ENCODE peak calls at places on chromosomes 16 and 17, in eight cellular contexts. One of them, this sample, is unnamed.

GRCh38 chr16:71426069-71426879 is 15.6 kb downstream of the TLE7 start:
- DNase-seq in bronchial epithelial cell: peak; percentile 95
- DNase-seq in astrocyte of the cerebellum: peak; percentile 12
- DNase-seq in HCT116: peak; percentile 95
- DNase-seq in GM20000: peak; percentile 72
- DNase-seq in RWPE1: peak; percentile 60
- DNase-seq in endothelial cell: peak; percentile 86
- DNase-seq in mucosa of descending colon: peak; percentile 40
- DNase-seq in this sample: peak; percentile 67

GRCh38 chr17:4666296-4666695 is 24.8 kb upstream of the ALOX15 start:
- DNase-seq in RWPE1: no peak
- DNase-seq in mucosa of descending colon: no peak
- DNase-seq in GM20000: no peak
- DNase-seq in endothelial cell: no peak
- DNase-seq in astrocyte of the cerebellum: no peak
- DNase-seq in HCT116: no peak
- DNase-seq in bronchial epithelial cell: no peak
- DNase-seq in this sample: no peak

GRCh38 chr16:49951568-49952195 is 73.3 kb upstream of the CNEP1R1 start:
- DNase-seq in bronchial epithelial cell: no peak
- DNase-seq in GM20000: no peak
- DNase-seq in mucosa of descending colon: no peak
- DNase-seq in endothelial cell: no peak
- DNase-seq in HCT116: no peak
- DNase-seq in astrocyte of the cerebellum: no peak
- DNase-seq in RWPE1: no peak
- DNase-seq in this sample: no peak

GRCh38 chr16:11251525-11252481 is 4.2 kb downstream of the SOCS1 start:
- DNase-seq in bronchial epithelial cell: peak; percentile 23
- DNase-seq in astrocyte of the cerebellum: peak; percentile 18
- DNase-seq in mucosa of descending colon: no peak
- DNase-seq in HCT116: no peak
- DNase-seq in GM20000: peak; percentile 71
- DNase-seq in endothelial cell: no peak
- DNase-seq in RWPE1: no peak
- DNase-seq in this sample: peak; percentile 52

GRCh38 chr16:47141773-47142468 is 1.8 kb downstream of the NETO2 start:
- DNase-seq in bronchial epithelial cell: peak; percentile 92
- DNase-seq in HCT116: peak; percentile 85
- DNase-seq in GM20000: peak; percentile 85
- DNase-seq in RWPE1: peak; percentile 84
- DNase-seq in astrocyte of the cerebellum: peak; percentile 83
- DNase-seq in endothelial cell: peak; percentile 83
- DNase-seq in mucosa of descending colon: peak; percentile 91
- DNase-seq in this sample: peak; percentile 31

GRCh38 chr16:79795556-79795955 is 195.0 kb upstream of the MAF start:
- DNase-seq in endothelial cell: no peak
- DNase-seq in HCT116: no peak
- DNase-seq in astrocyte of the cerebellum: no peak
- DNase-seq in bronchial epithelial cell: peak; percentile 75
- DNase-seq in RWPE1: no peak
- DNase-seq in mucosa of descending colon: no peak
- DNase-seq in GM20000: no peak
- DNase-seq in this sample: no peak

GRCh38 chr17:17375826-17376225 is 72.7 kb downstream of the NT5M start:
- DNase-seq in RWPE1: no peak
- DNase-seq in HCT116: no peak
- DNase-seq in bronchial epithelial cell: peak; percentile 10
- DNase-seq in GM20000: no peak
- DNase-seq in mucosa of descending colon: no peak
- DNase-seq in endothelial cell: no peak
- DNase-seq in astrocyte of the cerebellum: no peak
- DNase-seq in this sample: no peak

GRCh38 chr16:19008245-19008644 is 24.5 kb downstream of the TMC7 start:
- DNase-seq in RWPE1: peak; percentile 57
- DNase-seq in bronchial epithelial cell: peak; percentile 66
- DNase-seq in astrocyte of the cerebellum: peak; percentile 74
- DNase-seq in GM20000: no peak
- DNase-seq in endothelial cell: no peak
- DNase-seq in mucosa of descending colon: no peak
- DNase-seq in HCT116: no peak
- DNase-seq in this sample: no peak

GRCh38 chr17:78697122-78697845 is 84.8 kb downstream of the CYTH1 start:
- DNase-seq in endothelial cell: no peak
- DNase-seq in RWPE1: no peak
- DNase-seq in bronchial epithelial cell: no peak
- DNase-seq in HCT116: no peak
- DNase-seq in astrocyte of the cerebellum: peak; percentile 50
- DNase-seq in GM20000: no peak
- DNase-seq in mucosa of descending colon: no peak
- DNase-seq in this sample: no peak

GRCh38 chr17:78611636-78612035 is 34.4 kb upstream of the DNAH17 start:
- DNase-seq in GM20000: no peak
- DNase-seq in bronchial epithelial cell: no peak
- DNase-seq in endothelial cell: no peak
- DNase-seq in astrocyte of the cerebellum: no peak
- DNase-seq in mucosa of descending colon: no peak
- DNase-seq in RWPE1: no peak
- DNase-seq in HCT116: no peak
- DNase-seq in this sample: no peak

GRCh38 chr16:68396481-68396880 is 51.8 kb downstream of the SMPD3 start:
- DNase-seq in bronchial epithelial cell: peak; percentile 43
- DNase-seq in HCT116: peak; percentile 44
- DNase-seq in GM20000: no peak
- DNase-seq in endothelial cell: peak; percentile 41
- DNase-seq in astrocyte of the cerebellum: no peak
- DNase-seq in mucosa of descending colon: peak; percentile 68
- DNase-seq in RWPE1: peak; percentile 54
- DNase-seq in this sample: peak; percentile 9

GRCh38 chr17:50258647-50259483 is 15.4 kb upstream of the TMEM92 start:
- DNase-seq in endothelial cell: no peak
- DNase-seq in astrocyte of the cerebellum: no peak
- DNase-seq in RWPE1: no peak
- DNase-seq in GM20000: peak; percentile 6
- DNase-seq in mucosa of descending colon: no peak
- DNase-seq in HCT116: no peak
- DNase-seq in bronchial epithelial cell: no peak
- DNase-seq in this sample: no peak

GRCh38 chr16:80623376-80623775 is 82.6 kb downstream of the DYNLRB2 start:
- DNase-seq in RWPE1: no peak
- DNase-seq in HCT116: no peak
- DNase-seq in bronchial epithelial cell: peak; percentile 27
- DNase-seq in mucosa of descending colon: no peak
- DNase-seq in endothelial cell: no peak
- DNase-seq in astrocyte of the cerebellum: peak; percentile 4
- DNase-seq in GM20000: no peak
- DNase-seq in this sample: peak; percentile 21

GRCh38 chr16:25841776-25842175 is 150.0 kb downstream of the HS3ST4 start:
- DNase-seq in astrocyte of the cerebellum: no peak
- DNase-seq in GM20000: no peak
- DNase-seq in mucosa of descending colon: no peak
- DNase-seq in HCT116: no peak
- DNase-seq in endothelial cell: no peak
- DNase-seq in RWPE1: no peak
- DNase-seq in bronchial epithelial cell: no peak
- DNase-seq in this sample: no peak

GRCh38 chr17:78343433-78344201 is 16.3 kb downstream of the SOCS3 start:
- DNase-seq in GM20000: peak; percentile 64
- DNase-seq in endothelial cell: no peak
- DNase-seq in RWPE1: no peak
- DNase-seq in HCT116: no peak
- DNase-seq in astrocyte of the cerebellum: no peak
- DNase-seq in bronchial epithelial cell: no peak
- DNase-seq in mucosa of descending colon: peak; percentile 70
- DNase-seq in this sample: no peak

GRCh38 chr17:76612977-76613851 is 27.6 kb upstream of the ST6GALNAC2 start:
- DNase-seq in endothelial cell: no peak
- DNase-seq in HCT116: peak; percentile 99
- DNase-seq in GM20000: no peak
- DNase-seq in bronchial epithelial cell: peak; percentile 78
- DNase-seq in astrocyte of the cerebellum: no peak
- DNase-seq in mucosa of descending colon: no peak
- DNase-seq in RWPE1: no peak
- DNase-seq in this sample: no peak

GRCh38 chr17:3667366-3668278 is 756 bp downstream of the TAX1BP3 start:
- DNase-seq in GM20000: no peak
- DNase-seq in RWPE1: peak; percentile 89
- DNase-seq in astrocyte of the cerebellum: peak; percentile 75
- DNase-seq in bronchial epithelial cell: peak; percentile 80
- DNase-seq in mucosa of descending colon: peak; percentile 91
- DNase-seq in endothelial cell: peak; percentile 86
- DNase-seq in HCT116: no peak
- DNase-seq in this sample: peak; percentile 61

GRCh38 chr17:37713624-37714023 is 31.2 kb downstream of the HNF1B start:
- DNase-seq in bronchial epithelial cell: no peak
- DNase-seq in RWPE1: no peak
- DNase-seq in GM20000: no peak
- DNase-seq in astrocyte of the cerebellum: no peak
- DNase-seq in HCT116: no peak
- DNase-seq in endothelial cell: no peak
- DNase-seq in mucosa of descending colon: no peak
- DNase-seq in this sample: no peak

DNA sequence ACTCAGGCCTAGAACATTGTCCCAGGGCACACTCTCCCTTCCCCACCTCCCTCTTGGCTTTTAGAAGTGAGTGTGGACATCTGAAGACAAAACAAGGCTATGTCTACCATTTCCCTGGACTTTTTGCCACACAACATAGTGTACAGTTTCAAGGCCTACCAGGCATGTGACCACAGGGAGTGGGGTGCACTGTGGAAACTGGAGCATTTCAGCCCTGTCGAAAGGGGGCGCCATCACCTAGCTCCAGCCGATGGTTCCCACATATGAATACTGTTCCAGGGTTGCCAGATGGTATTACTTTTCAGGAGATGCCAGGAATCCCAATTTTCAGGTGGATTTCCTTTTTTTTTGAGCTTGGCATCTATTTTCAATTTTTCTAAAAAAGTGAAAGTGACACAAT is 140.7 kb downstream of the KATNIP start:
- DNase-seq in bronchial epithelial cell: no peak
- DNase-seq in GM20000: peak; percentile 49
- DNase-seq in HCT116: peak; percentile 21
- DNase-seq in RWPE1: peak; percentile 19
- DNase-seq in astrocyte of the cerebellum: no peak
- DNase-seq in mucosa of descending colon: peak; percentile 61
- DNase-seq in endothelial cell: peak; percentile 36
- DNase-seq in this sample: no peak
- TF ChIP-seq CTCF in bronchial epithelial cell: peak; percentile 50
- TF ChIP-seq CTCF in GM20000: peak; percentile 61
- TF ChIP-seq CTCF in HCT116: peak; percentile 83
- TF ChIP-seq CTCF in RWPE1: peak; percentile 40
- TF ChIP-seq CTCF in astrocyte of the cerebellum: peak; percentile 70
- TF ChIP-seq CTCF in mucosa of descending colon: peak; percentile 43
- TF ChIP-seq CTCF in endothelial cell: peak; percentile 52
- TF ChIP-seq CTCF in this sample: peak; percentile 48

GRCh38 chr17:28327709-28328108 is 7.6 kb downstream of the IFT20 start:
- DNase-seq in bronchial epithelial cell: no peak
- DNase-seq in mucosa of descending colon: no peak
- DNase-seq in astrocyte of the cerebellum: no peak
- DNase-seq in GM20000: no peak
- DNase-seq in HCT116: no peak
- DNase-seq in endothelial cell: no peak
- DNase-seq in RWPE1: no peak
- DNase-seq in this sample: no peak
- TF ChIP-seq CTCF in bronchial epithelial cell: no peak
- TF ChIP-seq CTCF in mucosa of descending colon: no peak
- TF ChIP-seq CTCF in astrocyte of the cerebellum: no peak
- TF ChIP-seq CTCF in GM20000: no peak
- TF ChIP-seq CTCF in HCT116: no peak
- TF ChIP-seq CTCF in endothelial cell: no peak
- TF ChIP-seq CTCF in RWPE1: no peak
- TF ChIP-seq CTCF in this sample: no peak

GRCh38 chr17:39270923-39271322 is 45.2 kb upstream of the STAC2 start:
- DNase-seq in astrocyte of the cerebellum: peak; percentile 11
- DNase-seq in GM20000: no peak
- DNase-seq in RWPE1: peak; percentile 20
- DNase-seq in endothelial cell: no peak
- DNase-seq in bronchial epithelial cell: peak; percentile 13
- DNase-seq in mucosa of descending colon: no peak
- DNase-seq in HCT116: peak; percentile 8
- DNase-seq in this sample: peak; percentile 69
- TF ChIP-seq CTCF in astrocyte of the cerebellum: peak; percentile 37
- TF ChIP-seq CTCF in GM20000: no peak
- TF ChIP-seq CTCF in RWPE1: peak; percentile 10
- TF ChIP-seq CTCF in endothelial cell: no peak
- TF ChIP-seq CTCF in bronchial epithelial cell: no peak
- TF ChIP-seq CTCF in mucosa of descending colon: no peak
- TF ChIP-seq CTCF in HCT116: peak; percentile 23
- TF ChIP-seq CTCF in this sample: peak; percentile 56

GRCh38 chr16:12468552-12468951 is 335.1 kb downstream of the CPPED1 start:
- DNase-seq in RWPE1: no peak
- DNase-seq in astrocyte of the cerebellum: no peak
- DNase-seq in mucosa of descending colon: no peak
- DNase-seq in HCT116: no peak
- DNase-seq in endothelial cell: peak; percentile 29
- DNase-seq in bronchial epithelial cell: no peak
- DNase-seq in GM20000: no peak
- DNase-seq in this sample: no peak
- TF ChIP-seq CTCF in RWPE1: no peak
- TF ChIP-seq CTCF in astrocyte of the cerebellum: peak; percentile 29
- TF ChIP-seq CTCF in mucosa of descending colon: no peak
- TF ChIP-seq CTCF in HCT116: peak; percentile 41
- TF ChIP-seq CTCF in endothelial cell: peak; percentile 46
- TF ChIP-seq CTCF in bronchial epithelial cell: no peak
- TF ChIP-seq CTCF in GM20000: no peak
- TF ChIP-seq CTCF in this sample: no peak

DNA sequence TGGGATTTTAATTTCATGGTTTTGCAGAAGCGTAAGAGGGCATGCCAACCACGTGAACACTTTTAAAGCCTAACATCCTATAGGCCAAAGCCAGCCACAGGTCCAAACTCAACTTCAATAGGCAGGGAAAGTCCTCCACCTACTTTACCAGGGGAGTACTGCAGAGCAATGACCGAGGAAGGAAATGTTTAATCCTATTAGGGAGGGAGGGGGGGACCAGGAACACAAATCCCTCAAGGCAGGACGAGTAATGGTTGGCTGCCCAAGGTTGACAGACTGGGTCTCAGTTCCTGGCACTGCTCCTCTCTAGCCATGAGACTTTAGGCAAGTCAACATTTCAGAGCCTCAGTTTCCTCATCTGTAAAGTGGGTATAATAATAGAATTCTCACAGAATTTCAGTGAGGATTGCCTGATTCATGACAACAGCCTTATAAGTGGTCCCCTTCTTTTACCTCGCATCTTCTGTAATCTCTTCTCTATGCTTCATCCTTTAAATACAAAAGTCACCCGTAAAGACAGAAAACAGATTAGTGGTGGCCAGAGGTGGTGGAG is 315.8 kb downstream of the HAPSTR1 start:
- DNase-seq in RWPE1: no peak
- DNase-seq in HCT116: no peak
- DNase-seq in GM20000: no peak
- DNase-seq in endothelial cell: no peak
- DNase-seq in astrocyte of the cerebellum: no peak
- DNase-seq in bronchial epithelial cell: no peak
- DNase-seq in mucosa of descending colon: no peak
- DNase-seq in this sample: no peak
- TF ChIP-seq CTCF in RWPE1: no peak
- TF ChIP-seq CTCF in HCT116: no peak
- TF ChIP-seq CTCF in GM20000: no peak
- TF ChIP-seq CTCF in endothelial cell: no peak
- TF ChIP-seq CTCF in astrocyte of the cerebellum: no peak
- TF ChIP-seq CTCF in bronchial epithelial cell: no peak
- TF ChIP-seq CTCF in mucosa of descending colon: no peak
- TF ChIP-seq CTCF in this sample: no peak